ENCODE peak calls at places on chromosomes 2 and 18, in seven cellular contexts. T is CD8-positive, alpha-beta T cell; O is colonic mucosa; R is upper lobe of right lung; Z is heart right ventricle; H is transverse colon; J is OCI-LY7. I is an unnamed sample. For H3K4me1, the result is how much of the 10 kb centered on the place peaks cover.

GRCh38 chr2:74391209-74391579 is 11.1 kb upstream of the DCTN1 start:
- DNase-seq in T (no peak), O (no peak), R (no peak), Z (no peak), H (no peak), J (no peak), I (no peak)

GRCh38 chr2:238864207-238865014 is 16.5 kb downstream of the TWIST2 start:
- DNase-seq in T (no peak), O (peak), R (peak), Z (peak), H (peak), J (no peak), I (no peak)

GRCh38 chr18:49652841-49653240 is 91.0 kb downstream of the LIPG start:
- DNase-seq in T (no peak), O (no peak), R (no peak), Z (no peak), H (no peak), J (no peak), I (no peak)

GRCh38 chr2:142306126-142306525 is 175.3 kb upstream of the LRP1B start:
- DNase-seq in T (no peak), O (no peak), R (no peak), Z (no peak), H (no peak), J (no peak), I (no peak)

GRCh38 chr2:152647417-152648010 is 69.7 kb downstream of the PRPF40A start:
- DNase-seq in T (no peak), O (peak), R (peak), Z (peak), H (peak), J (no peak), I (no peak)

GRCh38 chr2:241901500-241902351 is 32.2 kb downstream of the RTP5 start:
- DNase-seq in T (no peak), O (no peak), R (peak), Z (no peak), H (no peak), J (no peak), I (no peak)

GRCh38 chr2:113877651-113878594 is 12.0 kb upstream of the ACTR3 start:
- DNase-seq in T (no peak), O (no peak), R (no peak), Z (no peak), H (no peak), J (no peak), I (peak)

GRCh38 chr2:120740765-120741513 is 5.3 kb downstream of the GLI2 start:
- DNase-seq in T (no peak), O (peak), R (no peak), Z (no peak), H (no peak), J (no peak), I (no peak)

GRCh38 chr2:30476636-30477035 is 29.6 kb downstream of the LCLAT1 start:
- DNase-seq in T (no peak), O (no peak), R (no peak), Z (no peak), H (no peak), J (no peak), I (no peak)

GRCh38 chr2:136225950-136226835 is 108.2 kb upstream of the CXCR4 start:
- DNase-seq in T (no peak), O (no peak), R (no peak), Z (no peak), H (peak), J (no peak), I (no peak)

GRCh38 chr2:101622633-101623521 is 74.6 kb upstream of the MAP4K4 start:
- DNase-seq in T (no peak), O (no peak), R (no peak), Z (no peak), H (no peak), J (no peak), I (peak)

GRCh38 chr2:238895361-238895882 is 47.5 kb downstream of the TWIST2 start:
- DNase-seq in T (no peak), O (no peak), R (no peak), Z (no peak), H (no peak), J (no peak), I (no peak)

GRCh38 chr2:205712508-205712907 is 30.2 kb downstream of the NRP2 start:
- DNase-seq in T (no peak), O (no peak), R (no peak), Z (no peak), H (no peak), J (no peak), I (no peak)

GRCh38 chr2:134361648-134362047 is 107.8 kb downstream of the MGAT5 start:
- DNase-seq in T (no peak), O (peak), R (no peak), Z (no peak), H (no peak), J (no peak), I (no peak)

GRCh38 chr18:43077510-43078290 is 37.8 kb downstream of the RIT2 start:
- DNase-seq in T (no peak), O (no peak), R (no peak), Z (no peak), H (no peak), J (no peak), I (no peak)

GRCh38 chr2:46428911-46429436 is 50.4 kb upstream of the TMEM247 start:
- DNase-seq in T (no peak), O (no peak), R (no peak), Z (no peak), H (no peak), J (no peak), I (no peak)

GRCh38 chr2:123485056-123485455 is 540.0 kb upstream of the CNTNAP5 start:
- DNase-seq in T (no peak), O (no peak), R (no peak), Z (no peak), H (no peak), J (no peak), I (no peak)

GRCh38 chr2:88185480-88185879 is 15.3 kb downstream of the THNSL2 start:
- DNase-seq in T (no peak), O (no peak), R (no peak), Z (no peak), H (no peak), J (no peak), I (no peak)

GRCh38 chr2:224136394-224136793 is 97.3 kb upstream of the SERPINE2 start:
- DNase-seq in T (no peak), O (no peak), R (no peak), Z (no peak), H (no peak), J (no peak), I (no peak)

GRCh38 chr2:70083344-70084156 is 3.7 kb upstream of the PCBP1 start:
- DNase-seq in T (no peak), O (peak), R (no peak), Z (no peak), H (peak), J (peak), I (peak)

GRCh38 chr2:205807758-205808157 is 125.5 kb downstream of the NRP2 start:
- DNase-seq in T (no peak), O (no peak), R (no peak), Z (no peak), H (no peak), J (no peak), I (no peak)

GRCh38 chr2:23351388-23352141 is 33.4 kb upstream of the KLHL29 start:
- DNase-seq in T (peak), O (peak), R (peak), Z (peak), H (peak), J (peak), I (peak)

GRCh38 chr2:127219716-127220090 is 396 bp downstream of the CYP27C1 start:
- DNase-seq in T (no peak), O (no peak), R (no peak), Z (no peak), H (no peak), J (no peak), I (no peak)
- H3K4me3 ChIP-seq in T (no peak), O (peak), R (peak), Z (peak), H (peak), J (no peak), I (no peak)

GRCh38 chr18:36665952-36666351 is 162.8 kb downstream of the TPGS2 start:
- DNase-seq in T (no peak), O (no peak), R (no peak), Z (no peak), H (no peak), J (no peak), I (no peak)

GRCh38 chr18:36658611-36659010 is 170.2 kb downstream of the TPGS2 start:
- DNase-seq in T (no peak), O (no peak), R (no peak), Z (no peak), H (no peak), J (no peak), I (no peak)

GRCh38 chr18:36663312-36663711 is 165.5 kb downstream of the TPGS2 start:
- DNase-seq in T (no peak), O (no peak), R (no peak), Z (no peak), H (no peak), J (no peak), I (no peak)

GRCh38 chr18:36660311-36660710 is 168.5 kb downstream of the TPGS2 start:
- DNase-seq in T (no peak), O (no peak), R (no peak), Z (peak), H (no peak), J (no peak), I (no peak)

GRCh38 chr18:36662000-36662399 is 166.8 kb downstream of the TPGS2 start:
- DNase-seq in T (no peak), O (no peak), R (no peak), Z (no peak), H (peak), J (no peak), I (no peak)
- H3K4me1 ChIP-seq in T (under half), O (under half), R (under half), Z (under half), H (under half), J (under half), I (under half)

GRCh38 chr2:240799183-240799740 is 20.8 kb downstream of the KIF1A start:
- DNase-seq in T (no peak), O (no peak), R (peak), Z (no peak), H (no peak), J (no peak), I (no peak)
- H3K4me3 ChIP-seq in T (no peak), O (no peak), R (no peak), Z (no peak), H (no peak), J (no peak), I (no peak)

GRCh38 chr2:54586062-54586982 is 130.2 kb downstream of the SPTBN1 start:
- DNase-seq in T (no peak), O (no peak), R (no peak), Z (no peak), H (no peak), J (no peak), I (no peak)
- H3K4me1 ChIP-seq in T (half or more), O (under half), R (half or more), Z (half or more), H (under half), J (half or more), I (half or more)

DNA sequence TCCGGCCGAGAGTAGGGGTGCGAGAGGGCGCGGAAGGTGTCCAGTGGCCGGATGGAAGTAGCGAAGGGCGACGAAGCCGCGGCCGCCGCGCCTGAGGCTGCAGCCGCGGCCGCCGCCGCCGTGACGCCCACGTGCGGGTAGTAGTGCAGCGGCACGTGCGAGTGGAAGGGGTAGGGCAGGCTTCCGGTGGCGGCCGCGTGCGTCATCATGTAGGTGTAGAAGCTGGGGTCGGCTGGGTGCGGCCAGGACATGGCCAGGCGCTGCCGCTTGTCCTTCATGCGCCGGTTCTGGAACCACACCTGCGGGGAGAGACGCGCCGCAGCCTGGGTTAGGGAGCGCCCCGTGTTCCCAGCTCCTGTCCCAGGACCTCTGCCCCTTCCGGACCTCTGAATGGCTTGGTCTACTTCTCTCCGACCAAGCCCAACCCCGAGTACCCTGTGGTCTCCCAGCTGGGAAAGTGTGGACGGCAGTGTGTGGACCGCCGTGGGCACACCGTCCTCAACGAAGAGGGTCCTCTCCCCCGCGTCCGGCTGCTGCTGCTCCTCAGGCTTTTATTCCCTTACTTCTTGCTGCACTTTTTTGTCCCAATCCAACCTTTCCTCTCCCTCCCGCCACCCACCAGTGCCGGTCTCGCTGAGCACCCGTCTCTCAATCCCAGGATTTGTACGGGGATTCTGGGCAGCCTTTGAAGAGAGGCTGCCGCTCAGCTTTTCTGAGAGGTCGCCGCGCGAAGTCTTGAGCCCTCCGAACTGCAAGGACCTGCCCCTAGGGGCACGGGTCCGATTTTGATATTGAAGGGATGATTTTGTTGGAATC is 3.0 kb downstream of the EVX2 start:
- DNase-seq in T (no peak), O (no peak), R (no peak), Z (no peak), H (peak), J (no peak), I (no peak)
- H3K4me3 ChIP-seq in T (no peak), O (peak), R (no peak), Z (no peak), H (peak), J (no peak), I (no peak)

GRCh38 chr2:216553093-216553478 is 54.4 kb downstream of the RPL37A start:
- DNase-seq in T (no peak), O (no peak), R (no peak), Z (no peak), H (no peak), J (no peak), I (no peak)
- H3K4me1 ChIP-seq in T (under half), O (under half), R (under half), Z (under half), H (under half), J (under half), I (under half)